ENCODE peak calls at places on chromosomes 7 and 10, in eight cellular contexts. One of them, this sample, is unnamed.

GRCh38 chr10:70331486-70332268 is 47.9 kb upstream of the NPFFR1 start:
- DNase-seq in HTR-8/SVneo: peak; percentile 87
- DNase-seq in fibroblast of lung: peak; percentile 94
- DNase-seq in NCI-H446: peak; percentile 61
- DNase-seq in HS-5: peak; percentile 87
- DNase-seq in HCEC 1CT: peak; percentile 94
- DNase-seq in activated T-cell treated with anti-CD3 and anti-CD28 coated beads, Interleukin-2, amount 50 U/mL, for 4 hours: no peak
- DNase-seq in NCI-H2029 treated with DMSO at 0.1 percent for 48 hours: peak; percentile 88
- DNase-seq in this sample: peak; percentile 74

GRCh38 chr7:18855796-18856195 is 261.6 kb downstream of the TWIST1 start:
- DNase-seq in HTR-8/SVneo: no peak
- DNase-seq in HCEC 1CT: no peak
- DNase-seq in fibroblast of lung: peak; percentile 57
- DNase-seq in NCI-H446: peak; percentile 10
- DNase-seq in activated T-cell treated with anti-CD3 and anti-CD28 coated beads, Interleukin-2, amount 50 U/mL, for 4 hours: no peak
- DNase-seq in HS-5: no peak
- DNase-seq in NCI-H2029 treated with DMSO at 0.1 percent for 48 hours: no peak
- DNase-seq in this sample: no peak

GRCh38 chr10:49387029-49387428 is 8.9 kb downstream of the DRGX start:
- DNase-seq in activated T-cell treated with anti-CD3 and anti-CD28 coated beads, Interleukin-2, amount 50 U/mL, for 4 hours: no peak
- DNase-seq in HCEC 1CT: peak; percentile 98
- DNase-seq in HS-5: peak; percentile 97
- DNase-seq in fibroblast of lung: peak; percentile 81
- DNase-seq in NCI-H446: no peak
- DNase-seq in HTR-8/SVneo: peak; percentile 44
- DNase-seq in NCI-H2029 treated with DMSO at 0.1 percent for 48 hours: no peak
- DNase-seq in this sample: peak; percentile 30

GRCh38 chr7:148819697-148820332 is 64.3 kb downstream of the EZH2 start:
- DNase-seq in fibroblast of lung: peak; percentile 62
- DNase-seq in HS-5: peak; percentile 34
- DNase-seq in activated T-cell treated with anti-CD3 and anti-CD28 coated beads, Interleukin-2, amount 50 U/mL, for 4 hours: no peak
- DNase-seq in HTR-8/SVneo: peak; percentile 26
- DNase-seq in NCI-H446: no peak
- DNase-seq in HCEC 1CT: peak; percentile 31
- DNase-seq in NCI-H2029 treated with DMSO at 0.1 percent for 48 hours: no peak
- DNase-seq in this sample: no peak

GRCh38 chr10:125113661-125114388 is 46.5 kb downstream of the CTBP2 start:
- DNase-seq in HCEC 1CT: no peak
- DNase-seq in HTR-8/SVneo: no peak
- DNase-seq in activated T-cell treated with anti-CD3 and anti-CD28 coated beads, Interleukin-2, amount 50 U/mL, for 4 hours: no peak
- DNase-seq in fibroblast of lung: peak; percentile 82
- DNase-seq in NCI-H2029 treated with DMSO at 0.1 percent for 48 hours: no peak
- DNase-seq in HS-5: no peak
- DNase-seq in NCI-H446: no peak
- DNase-seq in this sample: no peak

GRCh38 chr7:11213246-11213645 is 239.6 kb downstream of the PHF14 start:
- DNase-seq in HCEC 1CT: no peak
- DNase-seq in HS-5: no peak
- DNase-seq in fibroblast of lung: no peak
- DNase-seq in NCI-H446: no peak
- DNase-seq in NCI-H2029 treated with DMSO at 0.1 percent for 48 hours: no peak
- DNase-seq in HTR-8/SVneo: no peak
- DNase-seq in activated T-cell treated with anti-CD3 and anti-CD28 coated beads, Interleukin-2, amount 50 U/mL, for 4 hours: no peak
- DNase-seq in this sample: no peak

GRCh38 chr10:78341953-78342614 is 308.4 kb downstream of the RPS24 start:
- DNase-seq in HS-5: no peak
- DNase-seq in fibroblast of lung: no peak
- DNase-seq in activated T-cell treated with anti-CD3 and anti-CD28 coated beads, Interleukin-2, amount 50 U/mL, for 4 hours: no peak
- DNase-seq in HTR-8/SVneo: no peak
- DNase-seq in NCI-H446: no peak
- DNase-seq in HCEC 1CT: no peak
- DNase-seq in NCI-H2029 treated with DMSO at 0.1 percent for 48 hours: no peak
- DNase-seq in this sample: no peak

GRCh38 chr10:76177945-76178344 is 746.5 kb downstream of the LRMDA start:
- DNase-seq in NCI-H446: no peak
- DNase-seq in fibroblast of lung: no peak
- DNase-seq in HTR-8/SVneo: no peak
- DNase-seq in activated T-cell treated with anti-CD3 and anti-CD28 coated beads, Interleukin-2, amount 50 U/mL, for 4 hours: no peak
- DNase-seq in HS-5: no peak
- DNase-seq in HCEC 1CT: no peak
- DNase-seq in NCI-H2029 treated with DMSO at 0.1 percent for 48 hours: no peak
- DNase-seq in this sample: no peak

GRCh38 chr10:103854265-103854686 is 1.1 kb downstream of the SH3PXD2A start:
- DNase-seq in activated T-cell treated with anti-CD3 and anti-CD28 coated beads, Interleukin-2, amount 50 U/mL, for 4 hours: no peak
- DNase-seq in HCEC 1CT: peak; percentile 13
- DNase-seq in HTR-8/SVneo: no peak
- DNase-seq in NCI-H2029 treated with DMSO at 0.1 percent for 48 hours: no peak
- DNase-seq in NCI-H446: peak; percentile 16
- DNase-seq in fibroblast of lung: no peak
- DNase-seq in HS-5: no peak
- DNase-seq in this sample: no peak

GRCh38 chr10:70459771-70460490 is 18.4 kb upstream of the NODAL start:
- DNase-seq in fibroblast of lung: no peak
- DNase-seq in NCI-H2029 treated with DMSO at 0.1 percent for 48 hours: no peak
- DNase-seq in HTR-8/SVneo: no peak
- DNase-seq in HS-5: no peak
- DNase-seq in NCI-H446: no peak
- DNase-seq in activated T-cell treated with anti-CD3 and anti-CD28 coated beads, Interleukin-2, amount 50 U/mL, for 4 hours: no peak
- DNase-seq in HCEC 1CT: no peak
- DNase-seq in this sample: no peak

GRCh38 chr10:26112532-26112931 is 104.0 kb upstream of the GAD2 start:
- DNase-seq in NCI-H2029 treated with DMSO at 0.1 percent for 48 hours: no peak
- DNase-seq in HTR-8/SVneo: no peak
- DNase-seq in fibroblast of lung: peak; percentile 32
- DNase-seq in HS-5: peak; percentile 34
- DNase-seq in NCI-H446: no peak
- DNase-seq in activated T-cell treated with anti-CD3 and anti-CD28 coated beads, Interleukin-2, amount 50 U/mL, for 4 hours: no peak
- DNase-seq in HCEC 1CT: no peak
- DNase-seq in this sample: no peak

GRCh38 chr10:95214793-95215192 is 20.8 kb downstream of the ACSM6 start:
- DNase-seq in HS-5: no peak
- DNase-seq in NCI-H2029 treated with DMSO at 0.1 percent for 48 hours: peak; percentile 16
- DNase-seq in HTR-8/SVneo: no peak
- DNase-seq in HCEC 1CT: no peak
- DNase-seq in fibroblast of lung: peak; percentile 74
- DNase-seq in activated T-cell treated with anti-CD3 and anti-CD28 coated beads, Interleukin-2, amount 50 U/mL, for 4 hours: no peak
- DNase-seq in NCI-H446: no peak
- DNase-seq in this sample: no peak

GRCh38 chr7:44965937-44966730 is 12.7 kb downstream of the MYO1G start:
- DNase-seq in NCI-H2029 treated with DMSO at 0.1 percent for 48 hours: no peak
- DNase-seq in HCEC 1CT: no peak
- DNase-seq in HTR-8/SVneo: no peak
- DNase-seq in NCI-H446: no peak
- DNase-seq in fibroblast of lung: no peak
- DNase-seq in activated T-cell treated with anti-CD3 and anti-CD28 coated beads, Interleukin-2, amount 50 U/mL, for 4 hours: no peak
- DNase-seq in HS-5: no peak
- DNase-seq in this sample: no peak

GRCh38 chr10:132925614-132926013 is 16.8 kb downstream of the CFAP46 start:
- DNase-seq in HCEC 1CT: no peak
- DNase-seq in NCI-H446: no peak
- DNase-seq in fibroblast of lung: no peak
- DNase-seq in activated T-cell treated with anti-CD3 and anti-CD28 coated beads, Interleukin-2, amount 50 U/mL, for 4 hours: no peak
- DNase-seq in HS-5: no peak
- DNase-seq in HTR-8/SVneo: no peak
- DNase-seq in NCI-H2029 treated with DMSO at 0.1 percent for 48 hours: no peak
- DNase-seq in this sample: no peak

GRCh38 chr10:96038476-96039387 is 4.7 kb upstream of the CCNJ start:
- DNase-seq in fibroblast of lung: no peak
- DNase-seq in HTR-8/SVneo: no peak
- DNase-seq in activated T-cell treated with anti-CD3 and anti-CD28 coated beads, Interleukin-2, amount 50 U/mL, for 4 hours: no peak
- DNase-seq in NCI-H2029 treated with DMSO at 0.1 percent for 48 hours: no peak
- DNase-seq in HS-5: no peak
- DNase-seq in HCEC 1CT: no peak
- DNase-seq in NCI-H446: no peak
- DNase-seq in this sample: no peak

GRCh38 chr7:133284092-133284491 is 31.2 kb downstream of the EXOC4 start:
- DNase-seq in HCEC 1CT: no peak
- DNase-seq in HS-5: no peak
- DNase-seq in fibroblast of lung: no peak
- DNase-seq in NCI-H446: no peak
- DNase-seq in NCI-H2029 treated with DMSO at 0.1 percent for 48 hours: no peak
- DNase-seq in activated T-cell treated with anti-CD3 and anti-CD28 coated beads, Interleukin-2, amount 50 U/mL, for 4 hours: no peak
- DNase-seq in HTR-8/SVneo: no peak
- DNase-seq in this sample: no peak

GRCh38 chr10:20492447-20492846 is 404.7 kb downstream of the NEBL start:
- DNase-seq in fibroblast of lung: no peak
- DNase-seq in activated T-cell treated with anti-CD3 and anti-CD28 coated beads, Interleukin-2, amount 50 U/mL, for 4 hours: no peak
- DNase-seq in NCI-H2029 treated with DMSO at 0.1 percent for 48 hours: no peak
- DNase-seq in HCEC 1CT: no peak
- DNase-seq in HTR-8/SVneo: no peak
- DNase-seq in HS-5: no peak
- DNase-seq in NCI-H446: no peak
- DNase-seq in this sample: peak; percentile 28

GRCh38 chr10:47401874-47402645 is 18.0 kb upstream of the ZNF488 start:
- DNase-seq in NCI-H446: no peak
- DNase-seq in fibroblast of lung: no peak
- DNase-seq in HS-5: no peak
- DNase-seq in activated T-cell treated with anti-CD3 and anti-CD28 coated beads, Interleukin-2, amount 50 U/mL, for 4 hours: no peak
- DNase-seq in HTR-8/SVneo: no peak
- DNase-seq in HCEC 1CT: no peak
- DNase-seq in NCI-H2029 treated with DMSO at 0.1 percent for 48 hours: no peak
- DNase-seq in this sample: no peak

This sample was measured in RKO.